ENCODE peak calls at places on chromosomes 1 and 21, in five cellular contexts. J is fibroblast of mammary gland; S is nephron progenitor cell; R is epithelial cell of esophagus; G is stimulated activated CD8-positive, alpha-beta memory T cell treated with anti-CD3 and anti-CD28 coated beads, Interleukin-15, amount 100 ng/mL, for 4 hours. H is an unnamed sample.

GRCh38 chr1:245201827-245202226 is 47.0 kb downstream of the KIF26B start:
- DNase-seq in S (no peak), G (no peak), J (no peak), R (no peak), H (no peak)

GRCh38 chr1:77473690-77474089 is 191.9 kb downstream of the AK5 start:
- DNase-seq in R (peak; percentile 76), G (no peak), S (no peak), J (peak; percentile 88), H (no peak)

GRCh38 chr21:15826147-15826780 is 96.5 kb downstream of the USP25 start:
- DNase-seq in J (peak; percentile 64), G (no peak), S (peak; percentile 5), R (peak; percentile 85), H (no peak)

GRCh38 chr21:44618909-44619308 is 7.0 kb downstream of the KRTAP10-8 start:
- DNase-seq in G (peak; percentile 27), R (no peak), S (no peak), J (no peak), H (no peak)

GRCh38 chr1:11285883-11286734 is 13.1 kb downstream of the UBIAD1 start:
- DNase-seq in R (peak; percentile 41), S (no peak), G (no peak), J (peak; percentile 49), H (no peak)

GRCh38 chr1:150321826-150322166 is 463 bp downstream of the PRPF3 start:
- DNase-seq in R (no peak), S (no peak), J (no peak), G (no peak), H (no peak)

GRCh38 chr1:151491641-151492040 is 19.5 kb upstream of the CGN start:
- DNase-seq in J (no peak), R (no peak), G (no peak), S (no peak), H (no peak)

GRCh38 chr1:172727956-172728603 is 69.2 kb downstream of the FASLG start:
- DNase-seq in R (peak; percentile 40), S (no peak), G (no peak), J (peak; percentile 61), H (no peak)

GRCh38 chr1:186974774-186975181 is 146.0 kb downstream of the PLA2G4A start:
- DNase-seq in S (no peak), J (peak; percentile 98), G (no peak), R (peak; percentile 88), H (no peak)

GRCh38 chr1:44962729-44963128 is 23.7 kb downstream of the EIF2B3 start:
- DNase-seq in G (no peak), S (no peak), J (no peak), R (no peak), H (no peak)

GRCh38 chr21:29953690-29954089 is 13.9 kb upstream of the GRIK1 start:
- DNase-seq in G (no peak), R (no peak), S (no peak), J (no peak), H (no peak)

GRCh38 chr1:50605186-50605875 is 182.1 kb upstream of the DMRTA2 start:
- DNase-seq in R (peak; percentile 68), J (peak; percentile 48), G (no peak), S (no peak), H (peak; percentile 22)

GRCh38 chr1:47763456-47764171 is 233.6 kb downstream of the TRABD2B start:
- DNase-seq in R (peak; percentile 71), J (no peak), G (no peak), S (no peak), H (no peak)

GRCh38 chr1:208724079-208724478 is 479.9 kb upstream of the PLXNA2 start:
- DNase-seq in G (no peak), R (no peak), S (no peak), J (no peak), H (no peak)

GRCh38 chr1:51558375-51558924 is 39.4 kb upstream of the EPS15 start:
- DNase-seq in J (peak; percentile 89), G (no peak), S (no peak), R (peak; percentile 91), H (no peak)

GRCh38 chr1:7366955-7367665 is 404.0 kb upstream of the VAMP3 start:
- DNase-seq in S (no peak), R (no peak), G (no peak), J (no peak), H (peak; percentile 79)

GRCh38 chr1:171588230-171588629 is 33.8 kb upstream of the MYOCOS start:
- DNase-seq in S (no peak), R (no peak), G (no peak), J (no peak), H (no peak)

GRCh38 chr1:156608981-156609380 is 7.7 kb upstream of the GPATCH4 start:
- DNase-seq in G (no peak), J (peak; percentile 15), S (peak; percentile 48), R (peak; percentile 63), H (no peak)

GRCh38 chr1:182575540-182576149 is 13.4 kb downstream of the RNASEL start:
- DNase-seq in J (peak; percentile 79), S (no peak), G (no peak), R (peak; percentile 82), H (no peak)

GRCh38 chr21:42681296-42682206 is 28.1 kb downstream of the PDE9A start:
- DNase-seq in J (no peak), G (no peak), S (no peak), R (no peak), H (no peak)

GRCh38 chr21:15732290-15732995 is 2.7 kb downstream of the USP25 start:
- DNase-seq in G (no peak), J (peak; percentile 47), S (no peak), R (peak; percentile 63), H (no peak)

GRCh38 chr1:77281491-77282186 is at the start of gene AK5:
- DNase-seq in R (peak; percentile 63), G (peak; percentile 29), S (peak; percentile 83), J (peak; percentile 39), H (no peak)

GRCh38 chr1:3705341-3705950 is 46.8 kb upstream of the CCDC27 start:
- DNase-seq in G (no peak), S (no peak), J (no peak), R (no peak), H (no peak)

GRCh38 chr1:51565009-51565408 is 45.9 kb upstream of the EPS15 start:
- DNase-seq in J (no peak), G (no peak), S (no peak), R (no peak), H (no peak)

GRCh38 chr1:201591348-201591747 is 52.4 kb downstream of the NAV1 start:
- DNase-seq in S (no peak), R (no peak), G (no peak), J (no peak), H (no peak)

GRCh38 chr21:44736291-44737004 is 25.1 kb upstream of the TSPEAR start:
- DNase-seq in G (no peak), S (no peak), J (no peak), R (no peak), H (peak; percentile 86)

GRCh38 chr1:12327566-12327965 is 97.7 kb downstream of the VPS13D start:
- DNase-seq in G (no peak), S (no peak), J (no peak), R (no peak), H (no peak)

GRCh38 chr1:202276081-202276715 is 65.5 kb downstream of the UBE2T start:
- DNase-seq in G (no peak), J (no peak), R (no peak), S (no peak), H (no peak)

GRCh38 chr1:184222561-184223157 is 164.2 kb upstream of the C1orf21 start:
- DNase-seq in S (peak; percentile 44), G (peak; percentile 0), R (peak; percentile 58), J (peak; percentile 63), H (peak; percentile 33)

GRCh38 chr1:197469620-197470210 is 201.7 kb downstream of the CRB1 start:
- DNase-seq in S (no peak), G (no peak), J (no peak), R (no peak), H (no peak)